ENCODE peak calls at places on chromosomes 6 and 20, in seven cellular contexts. One of them, this sample, is unnamed.

GRCh38 chr20:17210983-17211382 is 15.9 kb upstream of the PCSK2 start:
- DNase-seq in heart left ventricle: no peak
- DNase-seq in AG04449: no peak
- DNase-seq in GM10248: no peak
- DNase-seq in AG09319: no peak
- DNase-seq in fibroblast of the aortic adventitia: no peak
- DNase-seq in neural crest cell: no peak
- DNase-seq in this sample: no peak

GRCh38 chr6:108366236-108366635 is 71.4 kb downstream of the AFG1L start:
- DNase-seq in neural crest cell: no peak
- DNase-seq in AG04449: no peak
- DNase-seq in GM10248: no peak
- DNase-seq in AG09319: no peak
- DNase-seq in fibroblast of the aortic adventitia: no peak
- DNase-seq in heart left ventricle: no peak
- DNase-seq in this sample: no peak

GRCh38 chr6:5866547-5867051 is 140.1 kb downstream of the NRN1 start:
- DNase-seq in AG09319: no peak
- DNase-seq in AG04449: peak
- DNase-seq in neural crest cell: no peak
- DNase-seq in GM10248: no peak
- DNase-seq in fibroblast of the aortic adventitia: peak
- DNase-seq in heart left ventricle: no peak
- DNase-seq in this sample: peak

GRCh38 chr20:45229264-45230056 is 8.3 kb downstream of the SEMG2 start:
- DNase-seq in AG04449: no peak
- DNase-seq in GM10248: peak
- DNase-seq in fibroblast of the aortic adventitia: no peak
- DNase-seq in heart left ventricle: no peak
- DNase-seq in neural crest cell: no peak
- DNase-seq in AG09319: no peak
- DNase-seq in this sample: peak

GRCh38 chr6:157246048-157246630 is 77.2 kb downstream of the TMEM242 start:
- DNase-seq in AG09319: peak
- DNase-seq in GM10248: no peak
- DNase-seq in AG04449: no peak
- DNase-seq in heart left ventricle: no peak
- DNase-seq in neural crest cell: no peak
- DNase-seq in fibroblast of the aortic adventitia: peak
- DNase-seq in this sample: peak

GRCh38 chr20:2806351-2806701 is 5.9 kb upstream of the CPXM1 start:
- DNase-seq in neural crest cell: no peak
- DNase-seq in AG04449: no peak
- DNase-seq in fibroblast of the aortic adventitia: no peak
- DNase-seq in GM10248: no peak
- DNase-seq in heart left ventricle: no peak
- DNase-seq in AG09319: no peak
- DNase-seq in this sample: no peak

GRCh38 chr20:17904027-17904426 is 64.6 kb downstream of the SNX5 start:
- DNase-seq in AG04449: no peak
- DNase-seq in heart left ventricle: no peak
- DNase-seq in neural crest cell: no peak
- DNase-seq in GM10248: peak
- DNase-seq in fibroblast of the aortic adventitia: no peak
- DNase-seq in AG09319: no peak
- DNase-seq in this sample: no peak

GRCh38 chr6:148874698-148875293 is 128.0 kb downstream of the UST start:
- DNase-seq in GM10248: no peak
- DNase-seq in fibroblast of the aortic adventitia: peak
- DNase-seq in AG04449: no peak
- DNase-seq in AG09319: no peak
- DNase-seq in heart left ventricle: peak
- DNase-seq in neural crest cell: no peak
- DNase-seq in this sample: peak

GRCh38 chr6:111980168-111980567 is 73.7 kb upstream of the CCN6 start:
- DNase-seq in AG04449: no peak
- DNase-seq in GM10248: no peak
- DNase-seq in neural crest cell: no peak
- DNase-seq in heart left ventricle: peak
- DNase-seq in AG09319: no peak
- DNase-seq in fibroblast of the aortic adventitia: peak
- DNase-seq in this sample: peak

GRCh38 chr6:130503146-130503545 is 137.3 kb downstream of the TMEM200A start:
- DNase-seq in AG04449: peak
- DNase-seq in neural crest cell: no peak
- DNase-seq in fibroblast of the aortic adventitia: peak
- DNase-seq in GM10248: no peak
- DNase-seq in AG09319: peak
- DNase-seq in heart left ventricle: no peak
- DNase-seq in this sample: peak

GRCh38 chr6:95741001-95741400 is 163.7 kb downstream of the MANEA start:
- DNase-seq in AG09319: no peak
- DNase-seq in heart left ventricle: no peak
- DNase-seq in fibroblast of the aortic adventitia: no peak
- DNase-seq in GM10248: no peak
- DNase-seq in neural crest cell: no peak
- DNase-seq in AG04449: no peak
- DNase-seq in this sample: no peak

GRCh38 chr20:48716086-48716485 is 111.7 kb downstream of the PREX1 start:
- DNase-seq in AG04449: no peak
- DNase-seq in heart left ventricle: no peak
- DNase-seq in AG09319: no peak
- DNase-seq in fibroblast of the aortic adventitia: no peak
- DNase-seq in neural crest cell: no peak
- DNase-seq in GM10248: no peak
- DNase-seq in this sample: no peak

GRCh38 chr6:112163295-112164257 is 76.2 kb downstream of the FAM229B start:
- DNase-seq in AG04449: no peak
- DNase-seq in GM10248: peak
- DNase-seq in fibroblast of the aortic adventitia: peak
- DNase-seq in heart left ventricle: peak
- DNase-seq in neural crest cell: peak
- DNase-seq in AG09319: no peak
- DNase-seq in this sample: peak

GRCh38 chr6:160730911-160731310 is 28.9 kb downstream of the PLG start:
- DNase-seq in AG09319: no peak
- DNase-seq in neural crest cell: peak
- DNase-seq in AG04449: no peak
- DNase-seq in heart left ventricle: no peak
- DNase-seq in GM10248: no peak
- DNase-seq in fibroblast of the aortic adventitia: no peak
- DNase-seq in this sample: no peak

GRCh38 chr6:29011276-29011734 is 6.2 kb upstream of the ZNF311 start:
- DNase-seq in neural crest cell: peak
- DNase-seq in heart left ventricle: peak
- DNase-seq in AG09319: peak
- DNase-seq in AG04449: no peak
- DNase-seq in fibroblast of the aortic adventitia: peak
- DNase-seq in GM10248: peak
- DNase-seq in this sample: peak

GRCh38 chr6:33118525-33119123 is 42.8 kb downstream of the HLA-DPB1 start:
- DNase-seq in heart left ventricle: no peak
- DNase-seq in AG04449: no peak
- DNase-seq in neural crest cell: no peak
- DNase-seq in GM10248: peak
- DNase-seq in AG09319: peak
- DNase-seq in fibroblast of the aortic adventitia: peak
- DNase-seq in this sample: peak

GRCh38 chr20:32585011-32585518 is at the start of gene NOL4L:
- DNase-seq in GM10248: no peak
- DNase-seq in fibroblast of the aortic adventitia: no peak
- DNase-seq in AG04449: no peak
- DNase-seq in neural crest cell: peak
- DNase-seq in heart left ventricle: no peak
- DNase-seq in AG09319: no peak
- DNase-seq in this sample: peak

GRCh38 chr20:49668181-49668877 is 45.3 kb downstream of the B4GALT5 start:
- DNase-seq in AG09319: no peak
- DNase-seq in AG04449: no peak
- DNase-seq in neural crest cell: no peak
- DNase-seq in GM10248: peak
- DNase-seq in fibroblast of the aortic adventitia: no peak
- DNase-seq in heart left ventricle: peak
- DNase-seq in this sample: no peak

GRCh38 chr6:37569999-37570776 is 70.5 kb upstream of the CCDC167 start:
- DNase-seq in AG09319: no peak
- DNase-seq in heart left ventricle: no peak
- DNase-seq in GM10248: no peak
- DNase-seq in fibroblast of the aortic adventitia: no peak
- DNase-seq in neural crest cell: no peak
- DNase-seq in AG04449: no peak
- DNase-seq in this sample: no peak

GRCh38 chr20:42432931-42433330 is 756.8 kb downstream of the PTPRT start:
- DNase-seq in GM10248: no peak
- DNase-seq in heart left ventricle: peak
- DNase-seq in AG09319: no peak
- DNase-seq in neural crest cell: no peak
- DNase-seq in AG04449: no peak
- DNase-seq in fibroblast of the aortic adventitia: peak
- DNase-seq in this sample: no peak

GRCh38 chr20:44409132-44409600 is 53.7 kb downstream of the HNF4A start:
- DNase-seq in GM10248: no peak
- DNase-seq in AG09319: no peak
- DNase-seq in fibroblast of the aortic adventitia: peak
- DNase-seq in heart left ventricle: no peak
- DNase-seq in AG04449: peak
- DNase-seq in neural crest cell: no peak
- DNase-seq in this sample: peak

GRCh38 chr6:113049190-113049589 is 702.1 kb downstream of the RFPL4B start:
- DNase-seq in AG04449: no peak
- DNase-seq in neural crest cell: no peak
- DNase-seq in AG09319: no peak
- DNase-seq in heart left ventricle: no peak
- DNase-seq in fibroblast of the aortic adventitia: no peak
- DNase-seq in GM10248: no peak
- DNase-seq in this sample: peak

GRCh38 chr6:27394073-27394472 is 5.5 kb downstream of the ZNF391 start:
- DNase-seq in heart left ventricle: no peak
- DNase-seq in AG09319: no peak
- DNase-seq in GM10248: no peak
- DNase-seq in neural crest cell: no peak
- DNase-seq in AG04449: no peak
- DNase-seq in fibroblast of the aortic adventitia: no peak
- DNase-seq in this sample: no peak

GRCh38 chr6:27392623-27393022 is 4.1 kb downstream of the ZNF391 start:
- DNase-seq in AG09319: no peak
- DNase-seq in AG04449: no peak
- DNase-seq in heart left ventricle: no peak
- DNase-seq in neural crest cell: no peak
- DNase-seq in fibroblast of the aortic adventitia: no peak
- DNase-seq in GM10248: no peak
- DNase-seq in this sample: no peak

GRCh38 chr6:27383481-27383880 is 5.1 kb upstream of the ZNF391 start:
- DNase-seq in fibroblast of the aortic adventitia: no peak
- DNase-seq in neural crest cell: no peak
- DNase-seq in AG04449: no peak
- DNase-seq in heart left ventricle: no peak
- DNase-seq in GM10248: no peak
- DNase-seq in AG09319: no peak
- DNase-seq in this sample: no peak

GRCh38 chr6:27383011-27383410 is 5.5 kb upstream of the ZNF391 start:
- DNase-seq in fibroblast of the aortic adventitia: no peak
- DNase-seq in heart left ventricle: no peak
- DNase-seq in AG04449: no peak
- DNase-seq in GM10248: no peak
- DNase-seq in neural crest cell: no peak
- DNase-seq in AG09319: no peak
- DNase-seq in this sample: no peak

GRCh38 chr6:27388293-27389197 is at the start of gene ZNF391:
- DNase-seq in GM10248: peak
- DNase-seq in neural crest cell: peak
- DNase-seq in fibroblast of the aortic adventitia: peak
- DNase-seq in AG09319: peak
- DNase-seq in heart left ventricle: peak
- DNase-seq in AG04449: peak
- DNase-seq in this sample: peak
- TF ChIP-seq CTCF in GM10248: no peak
- TF ChIP-seq CTCF in neural crest cell: no peak
- TF ChIP-seq CTCF in fibroblast of the aortic adventitia: no peak
- TF ChIP-seq CTCF in AG09319: no peak
- TF ChIP-seq CTCF in heart left ventricle: no peak
- TF ChIP-seq CTCF in AG04449: no peak
- TF ChIP-seq CTCF in this sample: no peak

GRCh38 chr6:26331809-26332226 is 33.2 kb upstream of the BTN3A2 start:
- DNase-seq in AG09319: no peak
- DNase-seq in heart left ventricle: no peak
- DNase-seq in GM10248: peak
- DNase-seq in AG04449: no peak
- DNase-seq in neural crest cell: no peak
- DNase-seq in fibroblast of the aortic adventitia: no peak
- DNase-seq in this sample: no peak
- TF ChIP-seq CTCF in AG09319: no peak
- TF ChIP-seq CTCF in heart left ventricle: no peak
- TF ChIP-seq CTCF in GM10248: no peak
- TF ChIP-seq CTCF in AG04449: no peak
- TF ChIP-seq CTCF in neural crest cell: no peak
- TF ChIP-seq CTCF in fibroblast of the aortic adventitia: no peak
- TF ChIP-seq CTCF in this sample: no peak

GRCh38 chr6:12203001-12203400 is 87.2 kb upstream of the EDN1 start:
- DNase-seq in heart left ventricle: no peak
- DNase-seq in AG04449: peak
- DNase-seq in AG09319: no peak
- DNase-seq in fibroblast of the aortic adventitia: peak
- DNase-seq in GM10248: no peak
- DNase-seq in neural crest cell: no peak
- DNase-seq in this sample: no peak

DNA sequence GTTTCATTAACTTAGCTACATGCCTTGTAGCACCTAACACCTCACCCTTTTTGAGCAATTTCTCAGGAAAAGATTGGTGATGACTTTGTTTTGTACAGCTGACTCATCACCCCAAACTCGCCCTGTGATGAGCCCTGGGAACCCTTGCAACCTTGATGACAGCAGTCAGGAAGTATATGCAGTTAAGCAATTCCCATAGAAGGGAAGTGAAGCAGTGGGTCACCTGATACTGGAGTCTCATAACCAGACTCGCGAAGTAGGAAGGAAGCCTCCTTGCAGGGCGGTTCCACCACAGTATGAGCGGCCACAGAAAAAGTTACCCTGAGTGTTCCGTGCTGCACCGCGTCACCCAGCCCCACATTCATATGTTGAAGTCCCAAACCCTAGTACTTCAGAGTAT is 82.0 kb upstream of the EDN1 start:
- DNase-seq in heart left ventricle: peak
- DNase-seq in GM10248: no peak
- DNase-seq in neural crest cell: no peak
- DNase-seq in AG09319: no peak
- DNase-seq in fibroblast of the aortic adventitia: no peak
- DNase-seq in AG04449: no peak
- DNase-seq in this sample: peak
- TF ChIP-seq CTCF in heart left ventricle: no peak
- TF ChIP-seq CTCF in GM10248: no peak
- TF ChIP-seq CTCF in neural crest cell: no peak
- TF ChIP-seq CTCF in AG09319: no peak
- TF ChIP-seq CTCF in fibroblast of the aortic adventitia: no peak
- TF ChIP-seq CTCF in AG04449: no peak
- TF ChIP-seq CTCF in this sample: no peak

GRCh38 chr6:91198588-91199255 is 611.9 kb upstream of the MAP3K7 start:
- DNase-seq in heart left ventricle: no peak
- DNase-seq in AG04449: no peak
- DNase-seq in AG09319: no peak
- DNase-seq in fibroblast of the aortic adventitia: no peak
- DNase-seq in GM10248: no peak
- DNase-seq in neural crest cell: no peak
- DNase-seq in this sample: no peak
- TF ChIP-seq CTCF in heart left ventricle: no peak
- TF ChIP-seq CTCF in AG04449: no peak
- TF ChIP-seq CTCF in AG09319: no peak
- TF ChIP-seq CTCF in fibroblast of the aortic adventitia: no peak
- TF ChIP-seq CTCF in GM10248: no peak
- TF ChIP-seq CTCF in neural crest cell: no peak
- TF ChIP-seq CTCF in this sample: no peak

GRCh38 chr6:169950558-169950957 is 199.1 kb downstream of the ERMARD start:
- DNase-seq in fibroblast of the aortic adventitia: no peak
- DNase-seq in GM10248: no peak
- DNase-seq in AG09319: no peak
- DNase-seq in neural crest cell: no peak
- DNase-seq in heart left ventricle: no peak
- DNase-seq in AG04449: no peak
- DNase-seq in this sample: peak
- TF ChIP-seq CTCF in fibroblast of the aortic adventitia: no peak
- TF ChIP-seq CTCF in GM10248: peak
- TF ChIP-seq CTCF in AG09319: peak
- TF ChIP-seq CTCF in neural crest cell: peak
- TF ChIP-seq CTCF in heart left ventricle: peak
- TF ChIP-seq CTCF in AG04449: no peak
- TF ChIP-seq CTCF in this sample: no peak

This sample was measured in fibroblast of mammary gland.